ENCODE peak calls at places on chromosomes 7 and 10, in seven cellular contexts. K, I, O, P, L, E and U are unnamed samples.

GRCh38 chr10:71278691-71279588 is 40.1 kb upstream of the SLC29A3 start:
- DNase-seq in K (no peak), I (no peak), O (no peak), P (no peak), L (no peak), E (no peak), U (peak; percentile 88)

GRCh38 chr10:95403690-95404459 is 113.1 kb upstream of the PDLIM1 start:
- DNase-seq in K (no peak), I (no peak), O (no peak), P (no peak), L (no peak), E (no peak), U (no peak)

GRCh38 chr7:8176370-8177081 is 85.4 kb downstream of the ICA1 start:
- DNase-seq in K (no peak), I (peak; percentile 60), O (peak; percentile 59), P (no peak), L (no peak), E (peak; percentile 37), U (peak; percentile 2)

GRCh38 chr10:98885380-98885779 is 350.3 kb downstream of the HPSE2 start:
- DNase-seq in K (no peak), I (no peak), O (no peak), P (no peak), L (no peak), E (no peak), U (no peak)

GRCh38 chr10:3758491-3758970 is 26.5 kb downstream of the KLF6 start:
- DNase-seq in K (no peak), I (no peak), O (no peak), P (no peak), L (no peak), E (no peak), U (no peak)

GRCh38 chr10:132422169-132422691 is 25.2 kb downstream of the PWWP2B start:
- DNase-seq in K (no peak), I (peak; percentile 55), O (no peak), P (no peak), L (no peak), E (no peak), U (no peak)

GRCh38 chr7:69837387-69838068 is 239.3 kb downstream of the AUTS2 start:
- DNase-seq in K (no peak), I (peak; percentile 96), O (no peak), P (peak; percentile 10), L (no peak), E (no peak), U (no peak)

GRCh38 chr7:12031638-12032037 is 179.5 kb upstream of the TMEM106B start:
- DNase-seq in K (peak; percentile 64), I (no peak), O (no peak), P (peak; percentile 53), L (no peak), E (no peak), U (peak; percentile 27)

GRCh38 chr10:34473174-34474059 is 341.7 kb downstream of the PARD3 start:
- DNase-seq in K (no peak), I (no peak), O (no peak), P (no peak), L (no peak), E (no peak), U (no peak)

GRCh38 chr10:43001427-43001795 is 75.5 kb upstream of the RET start:
- DNase-seq in K (no peak), I (no peak), O (no peak), P (no peak), L (no peak), E (no peak), U (no peak)

GRCh38 chr10:11869743-11870460 is 46.7 kb downstream of the PROSER2 start:
- DNase-seq in K (no peak), I (no peak), O (no peak), P (peak; percentile 20), L (no peak), E (no peak), U (no peak)

GRCh38 chr10:73879296-73880173 is 5.2 kb upstream of the CAMK2G start:
- DNase-seq in K (peak; percentile 75), I (peak; percentile 80), O (peak; percentile 92), P (peak; percentile 84), L (no peak), E (peak; percentile 92), U (peak; percentile 87)

GRCh38 chr10:8235253-8236027 is 181.0 kb downstream of the GATA3 start:
- DNase-seq in K (no peak), I (no peak), O (no peak), P (no peak), L (no peak), E (no peak), U (no peak)

GRCh38 chr7:2248984-2249694 is 7.1 kb downstream of the NUDT1 start:
- DNase-seq in K (peak; percentile 97), I (no peak), O (no peak), P (peak; percentile 95), L (peak; percentile 93), E (no peak), U (peak; percentile 93)

GRCh38 chr10:77909755-77910375 is 16.7 kb downstream of the DLG5 start:
- DNase-seq in K (peak; percentile 84), I (no peak), O (no peak), P (peak; percentile 55), L (no peak), E (no peak), U (peak; percentile 47)

GRCh38 chr7:41969713-41970112 is 266.8 kb upstream of the INHBA start:
- DNase-seq in K (peak; percentile 18), I (no peak), O (no peak), P (no peak), L (no peak), E (no peak), U (no peak)

GRCh38 chr7:95323410-95324129 is 762 bp downstream of the PON1 start:
- DNase-seq in K (no peak), I (no peak), O (no peak), P (no peak), L (no peak), E (no peak), U (no peak)

GRCh38 chr10:123203393-123204126 is 49.4 kb downstream of the BUB3 start:
- DNase-seq in K (no peak), I (no peak), O (no peak), P (no peak), L (no peak), E (no peak), U (no peak)

GRCh38 chr7:151083071-151083823 is at the start of gene TMUB1:
- DNase-seq in K (peak; percentile 51), I (peak; percentile 57), O (peak; percentile 88), P (no peak), L (no peak), E (peak; percentile 76), U (peak; percentile 70)

GRCh38 chr10:97031459-97031858 is 154.3 kb downstream of the SLIT1 start:
- DNase-seq in K (no peak), I (no peak), O (no peak), P (no peak), L (no peak), E (no peak), U (no peak)

GRCh38 chr10:110944997-110945396 is 25.6 kb downstream of the SHOC2 start:
- DNase-seq in K (no peak), I (peak; percentile 6), O (no peak), P (peak; percentile 90), L (no peak), E (no peak), U (no peak)

GRCh38 chr10:77493851-77494788 is 143.5 kb downstream of the KCNMA1 start:
- DNase-seq in K (peak; percentile 54), I (no peak), O (no peak), P (peak; percentile 60), L (no peak), E (no peak), U (peak; percentile 38)

GRCh38 chr10:102322914-102323313 is 72.6 kb upstream of the NFKB2 start:
- DNase-seq in K (no peak), I (no peak), O (no peak), P (no peak), L (no peak), E (peak; percentile 2), U (no peak)

GRCh38 chr10:81820418-81820817 is 54.6 kb upstream of the NRG3 start:
- DNase-seq in K (no peak), I (no peak), O (no peak), P (peak; percentile 6), L (no peak), E (no peak), U (no peak)

GRCh38 chr7:144391823-144392255 is 11.7 kb downstream of the NOBOX start:
- DNase-seq in K (peak; percentile 39), I (peak; percentile 30), O (no peak), P (peak; percentile 81), L (peak; percentile 22), E (no peak), U (peak; percentile 69)